ENCODE peak calls at places on chromosomes 6 and 20, in six cellular contexts. One of them, this sample, is unnamed. For H3K27me3, the result is how much of the 10 kb centered on the place peaks cover.

GRCh38 chr6:87982134-87982533 is 65.5 kb upstream of the SPACA1 start:
- DNase-seq in astrocyte: no peak
- DNase-seq in adrenal gland: no peak
- DNase-seq in cardiac muscle cell: no peak
- DNase-seq in A673: no peak
- DNase-seq in CD8-positive, alpha-beta memory T cell: no peak
- DNase-seq in this sample: no peak

GRCh38 chr6:87393026-87393622 is 14.6 kb upstream of the CFAP206 start:
- DNase-seq in astrocyte: peak
- DNase-seq in adrenal gland: no peak
- DNase-seq in cardiac muscle cell: peak
- DNase-seq in A673: peak
- DNase-seq in CD8-positive, alpha-beta memory T cell: peak
- DNase-seq in this sample: no peak

GRCh38 chr6:129623008-129623732 is 86.8 kb downstream of the ARHGAP18 start:
- DNase-seq in astrocyte: no peak
- DNase-seq in adrenal gland: no peak
- DNase-seq in cardiac muscle cell: no peak
- DNase-seq in A673: no peak
- DNase-seq in CD8-positive, alpha-beta memory T cell: no peak
- DNase-seq in this sample: no peak

GRCh38 chr6:127212376-127212775 is 54.3 kb upstream of the RNF146 start:
- DNase-seq in astrocyte: no peak
- DNase-seq in adrenal gland: no peak
- DNase-seq in cardiac muscle cell: no peak
- DNase-seq in A673: no peak
- DNase-seq in CD8-positive, alpha-beta memory T cell: no peak
- DNase-seq in this sample: no peak

GRCh38 chr20:63215101-63216040 is 560 bp downstream of the YTHDF1 start:
- DNase-seq in astrocyte: peak
- DNase-seq in adrenal gland: no peak
- DNase-seq in cardiac muscle cell: peak
- DNase-seq in A673: peak
- DNase-seq in CD8-positive, alpha-beta memory T cell: no peak
- DNase-seq in this sample: peak

GRCh38 chr6:43070028-43070632 is 6.0 kb upstream of the PTK7 start:
- DNase-seq in astrocyte: peak
- DNase-seq in adrenal gland: no peak
- DNase-seq in cardiac muscle cell: peak
- DNase-seq in A673: peak
- DNase-seq in CD8-positive, alpha-beta memory T cell: no peak
- DNase-seq in this sample: no peak

GRCh38 chr20:36210561-36210960 is 25.7 kb upstream of the AAR2 start:
- DNase-seq in astrocyte: peak
- DNase-seq in adrenal gland: no peak
- DNase-seq in cardiac muscle cell: peak
- DNase-seq in A673: no peak
- DNase-seq in CD8-positive, alpha-beta memory T cell: no peak
- DNase-seq in this sample: no peak

GRCh38 chr20:57699395-57699794 is 10.4 kb downstream of the PMEPA1 start:
- DNase-seq in astrocyte: no peak
- DNase-seq in adrenal gland: no peak
- DNase-seq in cardiac muscle cell: no peak
- DNase-seq in A673: no peak
- DNase-seq in CD8-positive, alpha-beta memory T cell: no peak
- DNase-seq in this sample: no peak

GRCh38 chr6:16018626-16019025 is 110.3 kb upstream of the MYLIP start:
- DNase-seq in astrocyte: no peak
- DNase-seq in adrenal gland: no peak
- DNase-seq in cardiac muscle cell: no peak
- DNase-seq in A673: no peak
- DNase-seq in CD8-positive, alpha-beta memory T cell: no peak
- DNase-seq in this sample: no peak

GRCh38 chr6:67068781-67069180 is 1361.8 kb upstream of the EYS start:
- DNase-seq in astrocyte: no peak
- DNase-seq in adrenal gland: no peak
- DNase-seq in cardiac muscle cell: no peak
- DNase-seq in A673: no peak
- DNase-seq in CD8-positive, alpha-beta memory T cell: no peak
- DNase-seq in this sample: no peak

GRCh38 chr6:144335914-144336313 is 50.8 kb downstream of the UTRN start:
- DNase-seq in astrocyte: no peak
- DNase-seq in adrenal gland: no peak
- DNase-seq in cardiac muscle cell: no peak
- DNase-seq in A673: no peak
- DNase-seq in CD8-positive, alpha-beta memory T cell: peak
- DNase-seq in this sample: no peak

GRCh38 chr20:56974499-56975250 is 291.8 kb downstream of the BMP7 start:
- DNase-seq in astrocyte: peak
- DNase-seq in adrenal gland: no peak
- DNase-seq in cardiac muscle cell: peak
- DNase-seq in A673: peak
- DNase-seq in CD8-positive, alpha-beta memory T cell: no peak
- DNase-seq in this sample: peak

GRCh38 chr6:105116150-105116549 is 63.7 kb downstream of the POPDC3 start:
- DNase-seq in astrocyte: no peak
- DNase-seq in adrenal gland: no peak
- DNase-seq in cardiac muscle cell: no peak
- DNase-seq in A673: no peak
- DNase-seq in CD8-positive, alpha-beta memory T cell: no peak
- DNase-seq in this sample: no peak

GRCh38 chr20:5557123-5557522 is 193.1 kb upstream of the SHLD1 start:
- DNase-seq in astrocyte: peak
- DNase-seq in adrenal gland: no peak
- DNase-seq in cardiac muscle cell: peak
- DNase-seq in A673: peak
- DNase-seq in CD8-positive, alpha-beta memory T cell: peak
- DNase-seq in this sample: no peak

GRCh38 chr6:119647309-119647708 is 297.7 kb upstream of the MAN1A1 start:
- DNase-seq in astrocyte: peak
- DNase-seq in adrenal gland: no peak
- DNase-seq in cardiac muscle cell: no peak
- DNase-seq in A673: no peak
- DNase-seq in CD8-positive, alpha-beta memory T cell: no peak
- DNase-seq in this sample: no peak

GRCh38 chr6:80425089-80425823 is 318.8 kb downstream of the BCKDHB start:
- DNase-seq in astrocyte: peak
- DNase-seq in adrenal gland: no peak
- DNase-seq in cardiac muscle cell: no peak
- DNase-seq in A673: no peak
- DNase-seq in CD8-positive, alpha-beta memory T cell: no peak
- DNase-seq in this sample: peak

GRCh38 chr20:35305682-35306556 is 13.7 kb upstream of the FAM83C start:
- DNase-seq in astrocyte: peak
- DNase-seq in adrenal gland: peak
- DNase-seq in cardiac muscle cell: no peak
- DNase-seq in A673: peak
- DNase-seq in CD8-positive, alpha-beta memory T cell: no peak
- DNase-seq in this sample: peak

GRCh38 chr6:15622045-15622750 is 40.6 kb downstream of the DTNBP1 start:
- DNase-seq in astrocyte: no peak
- DNase-seq in adrenal gland: no peak
- DNase-seq in cardiac muscle cell: no peak
- DNase-seq in A673: peak
- DNase-seq in CD8-positive, alpha-beta memory T cell: no peak
- DNase-seq in this sample: no peak

GRCh38 chr20:5214826-5215225 is 88.0 kb downstream of the CDS2 start:
- DNase-seq in astrocyte: no peak
- DNase-seq in adrenal gland: no peak
- DNase-seq in cardiac muscle cell: no peak
- DNase-seq in A673: no peak
- DNase-seq in CD8-positive, alpha-beta memory T cell: no peak
- DNase-seq in this sample: no peak

GRCh38 chr6:123899745-123900144 is 96.1 kb downstream of the NKAIN2 start:
- DNase-seq in astrocyte: no peak
- DNase-seq in adrenal gland: no peak
- DNase-seq in cardiac muscle cell: no peak
- DNase-seq in A673: no peak
- DNase-seq in CD8-positive, alpha-beta memory T cell: no peak
- DNase-seq in this sample: no peak

GRCh38 chr6:5645275-5645674 is 361.4 kb downstream of the NRN1 start:
- DNase-seq in astrocyte: no peak
- DNase-seq in adrenal gland: no peak
- DNase-seq in cardiac muscle cell: no peak
- DNase-seq in A673: peak
- DNase-seq in CD8-positive, alpha-beta memory T cell: no peak
- DNase-seq in this sample: no peak

GRCh38 chr6:52284131-52284459 is 447 bp downstream of the MCM3 start:
- DNase-seq in astrocyte: peak
- DNase-seq in adrenal gland: peak
- DNase-seq in cardiac muscle cell: peak
- DNase-seq in A673: peak
- DNase-seq in CD8-positive, alpha-beta memory T cell: no peak
- DNase-seq in this sample: peak

DNA sequence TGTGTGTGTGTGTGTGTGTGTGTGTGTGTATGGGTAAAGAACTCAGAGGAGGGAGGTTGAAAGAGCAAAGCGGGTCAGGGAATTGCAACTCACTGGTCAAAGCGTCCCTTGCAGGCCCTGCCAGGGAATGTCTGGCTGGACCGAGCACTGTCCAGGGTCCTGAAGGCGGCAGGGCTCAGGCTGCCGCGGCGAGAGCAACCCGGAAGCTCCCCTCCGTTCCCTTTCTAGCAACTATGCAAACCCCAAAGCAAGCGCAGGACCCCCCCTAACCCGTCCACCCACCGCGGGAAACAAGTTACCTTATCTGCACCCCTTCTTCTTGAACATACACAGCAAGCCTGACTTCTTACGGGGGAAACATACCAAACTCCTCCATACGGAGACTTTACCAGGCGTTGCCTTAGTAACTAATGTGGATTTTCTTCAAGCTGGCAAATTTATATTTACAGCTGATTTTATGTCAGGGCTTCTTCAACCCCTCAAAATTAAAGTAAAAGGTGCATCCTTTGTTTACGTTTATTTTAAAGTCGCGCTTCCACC is 542 bp upstream of the GRM1 start:
- DNase-seq in astrocyte: peak
- DNase-seq in adrenal gland: peak
- DNase-seq in cardiac muscle cell: peak
- DNase-seq in A673: peak
- DNase-seq in CD8-positive, alpha-beta memory T cell: peak
- DNase-seq in this sample: peak
- H3K27me3 ChIP-seq in astrocyte: under half
- H3K27me3 ChIP-seq in adrenal gland: under half
- H3K27me3 ChIP-seq in cardiac muscle cell: half or more
- H3K27me3 ChIP-seq in A673: half or more
- H3K27me3 ChIP-seq in CD8-positive, alpha-beta memory T cell: under half
- H3K27me3 ChIP-seq in this sample: under half

DNA sequence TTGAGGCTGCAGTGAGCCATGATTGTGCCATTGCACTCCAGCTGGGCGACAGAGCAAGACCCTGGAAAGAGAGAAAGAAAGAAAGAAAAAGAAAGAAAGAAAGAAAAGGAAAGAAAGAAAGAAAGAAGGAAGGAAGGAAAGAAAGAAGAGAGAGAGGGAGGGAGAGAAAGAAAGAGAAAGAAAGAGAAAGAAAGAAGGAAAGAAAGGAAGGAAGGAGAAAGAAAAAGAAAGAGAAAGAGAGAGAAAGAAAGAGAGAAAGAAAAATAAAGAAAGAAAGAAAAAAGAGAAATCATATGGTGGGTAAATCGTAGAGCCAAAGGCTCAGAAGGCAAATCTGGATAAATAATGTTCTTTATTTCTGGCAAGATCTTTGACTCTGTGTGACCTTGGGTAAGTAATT is 53.4 kb downstream of the CD40 start:
- DNase-seq in astrocyte: no peak
- DNase-seq in adrenal gland: no peak
- DNase-seq in cardiac muscle cell: no peak
- DNase-seq in A673: no peak
- DNase-seq in CD8-positive, alpha-beta memory T cell: no peak
- DNase-seq in this sample: no peak
- H3K27me3 ChIP-seq in astrocyte: under half
- H3K27me3 ChIP-seq in adrenal gland: under half
- H3K27me3 ChIP-seq in cardiac muscle cell: under half
- H3K27me3 ChIP-seq in A673: under half
- H3K27me3 ChIP-seq in CD8-positive, alpha-beta memory T cell: under half
- H3K27me3 ChIP-seq in this sample: half or more

DNA sequence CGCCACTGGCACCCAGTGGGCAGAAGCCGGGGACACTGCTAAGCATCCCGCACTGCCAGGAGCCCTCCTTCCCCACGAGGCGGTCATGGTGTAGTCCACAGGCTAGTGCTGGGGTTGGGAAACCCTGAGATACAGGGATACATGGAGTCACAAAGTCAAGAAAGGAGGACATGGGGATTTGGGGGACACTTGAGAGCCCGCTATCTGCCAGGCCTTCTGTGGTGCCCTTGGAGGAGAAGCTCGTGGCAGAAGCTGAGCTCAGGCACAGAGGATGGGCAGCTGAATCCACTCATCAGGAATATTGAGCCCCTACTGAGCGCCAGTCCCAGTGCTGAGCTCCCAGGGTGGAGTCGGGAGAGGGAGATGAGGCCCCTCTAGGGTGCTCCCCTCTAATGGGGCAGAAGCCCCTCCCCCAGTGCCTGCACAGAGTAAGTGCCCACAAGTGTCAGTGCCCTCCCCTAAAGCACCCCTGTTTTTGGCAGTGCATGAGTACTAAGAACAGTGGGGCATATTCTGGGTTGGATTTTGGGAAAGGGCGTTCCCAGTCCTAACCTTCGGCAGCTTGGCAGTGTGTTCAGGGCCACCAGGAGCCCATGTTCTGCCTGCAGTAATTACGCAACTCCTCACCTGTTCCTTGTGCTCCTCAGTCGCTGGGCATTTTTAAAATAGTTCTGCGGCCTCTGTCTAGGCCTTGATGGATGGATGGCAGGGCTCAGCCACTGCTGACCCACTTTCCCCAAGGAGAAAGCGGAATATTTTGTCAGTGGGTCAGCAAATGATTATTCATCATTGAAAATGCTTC is 25.5 kb upstream of the PHACTR3 start:
- DNase-seq in astrocyte: no peak
- DNase-seq in adrenal gland: no peak
- DNase-seq in cardiac muscle cell: no peak
- DNase-seq in A673: no peak
- DNase-seq in CD8-positive, alpha-beta memory T cell: no peak
- DNase-seq in this sample: no peak
- H3K27me3 ChIP-seq in astrocyte: under half
- H3K27me3 ChIP-seq in adrenal gland: under half
- H3K27me3 ChIP-seq in cardiac muscle cell: under half
- H3K27me3 ChIP-seq in A673: under half
- H3K27me3 ChIP-seq in CD8-positive, alpha-beta memory T cell: under half
- H3K27me3 ChIP-seq in this sample: half or more

GRCh38 chr6:84774174-84775158 is 10.1 kb upstream of the TBX18 start:
- DNase-seq in astrocyte: no peak
- DNase-seq in adrenal gland: no peak
- DNase-seq in cardiac muscle cell: peak
- DNase-seq in A673: peak
- DNase-seq in CD8-positive, alpha-beta memory T cell: no peak
- DNase-seq in this sample: no peak

GRCh38 chr6:84773133-84773430 is 8.7 kb upstream of the TBX18 start:
- DNase-seq in astrocyte: no peak
- DNase-seq in adrenal gland: no peak
- DNase-seq in cardiac muscle cell: no peak
- DNase-seq in A673: peak
- DNase-seq in CD8-positive, alpha-beta memory T cell: no peak
- DNase-seq in this sample: no peak

GRCh38 chr6:84771732-84772131 is 7.3 kb upstream of the TBX18 start:
- DNase-seq in astrocyte: no peak
- DNase-seq in adrenal gland: no peak
- DNase-seq in cardiac muscle cell: no peak
- DNase-seq in A673: no peak
- DNase-seq in CD8-positive, alpha-beta memory T cell: no peak
- DNase-seq in this sample: no peak

GRCh38 chr6:84772428-84773132 is 8.2 kb upstream of the TBX18 start:
- DNase-seq in astrocyte: no peak
- DNase-seq in adrenal gland: no peak
- DNase-seq in cardiac muscle cell: no peak
- DNase-seq in A673: peak
- DNase-seq in CD8-positive, alpha-beta memory T cell: no peak
- DNase-seq in this sample: no peak

GRCh38 chr6:84773431-84774173 is 9.2 kb upstream of the TBX18 start:
- DNase-seq in astrocyte: no peak
- DNase-seq in adrenal gland: no peak
- DNase-seq in cardiac muscle cell: peak
- DNase-seq in A673: peak
- DNase-seq in CD8-positive, alpha-beta memory T cell: no peak
- DNase-seq in this sample: no peak
- H3K27me3 ChIP-seq in astrocyte: half or more
- H3K27me3 ChIP-seq in adrenal gland: half or more
- H3K27me3 ChIP-seq in cardiac muscle cell: half or more
- H3K27me3 ChIP-seq in A673: half or more
- H3K27me3 ChIP-seq in CD8-positive, alpha-beta memory T cell: under half
- H3K27me3 ChIP-seq in this sample: under half